ENCODE peak calls at places on chromosomes 5 and 9, in ten cellular contexts. J is coronary artery; D is CD8-positive, alpha-beta memory T cell; V is heart right ventricle; W is substantia nigra; N is Karpas-422; I is stomach; M is fibroblast of lung; A is RWPE1; C is left lung. G is an unnamed sample.

GRCh38 chr5:174300941-174301761 is 255.6 kb downstream of the NSG2 start:
- DNase-seq in M (peak), J (peak), A (no peak), D (no peak), V (peak), W (no peak), C (no peak), I (no peak), N (no peak), G (no peak)

GRCh38 chr5:125176005-125176390 is 429.6 kb upstream of the ZNF608 start:
- DNase-seq in N (no peak), C (no peak), V (no peak), M (no peak), D (no peak), A (peak), I (no peak), J (no peak), W (no peak), G (no peak)

GRCh38 chr5:126594676-126595485 is at the start of gene ALDH7A1:
- DNase-seq in M (peak), A (peak), N (no peak), I (peak), V (peak), J (peak), W (peak), C (peak), D (peak), G (peak)

GRCh38 chr5:170721681-170722080 is 61.8 kb upstream of the GABRP start:
- DNase-seq in V (no peak), M (no peak), D (no peak), I (no peak), J (no peak), A (no peak), W (no peak), N (no peak), C (no peak), G (no peak)

GRCh38 chr5:30539004-30539634 is 654.4 kb upstream of the CDH6 start:
- DNase-seq in W (no peak), A (peak), J (no peak), V (peak), D (no peak), I (no peak), M (peak), C (peak), N (no peak), G (peak)

GRCh38 chr9:95876595-95876994 is 1.1 kb downstream of the ERCC6L2 start:
- DNase-seq in N (peak), D (no peak), I (no peak), W (no peak), A (peak), M (peak), V (no peak), C (no peak), J (no peak), G (no peak)

GRCh38 chr5:170513856-170514255 is 10.0 kb downstream of the KCNIP1 start:
- DNase-seq in I (no peak), V (no peak), J (no peak), N (peak), C (no peak), A (no peak), W (no peak), M (no peak), D (no peak), G (no peak)

GRCh38 chr5:64766934-64767333 is 1.6 kb downstream of the SREK1IP1 start:
- DNase-seq in V (no peak), A (no peak), I (no peak), W (no peak), M (no peak), J (no peak), C (no peak), D (no peak), N (peak), G (no peak)

GRCh38 chr5:10793785-10794184 is 32.8 kb upstream of the DAP start:
- DNase-seq in C (no peak), D (no peak), W (no peak), V (no peak), M (no peak), N (no peak), J (no peak), I (no peak), A (no peak), G (no peak)

GRCh38 chr5:124593952-124594351 is 152.5 kb downstream of the ZNF608 start:
- DNase-seq in I (no peak), M (no peak), C (no peak), W (no peak), N (no peak), V (no peak), J (no peak), D (no peak), A (no peak), G (no peak)

GRCh38 chr5:111172504-111172903 is 51.7 kb upstream of the CAMK4 start:
- DNase-seq in I (no peak), A (peak), V (no peak), C (no peak), M (no peak), D (no peak), J (no peak), W (no peak), N (no peak), G (no peak)

GRCh38 chr9:95815153-95815552 is 60.3 kb upstream of the ERCC6L2 start:
- DNase-seq in N (no peak), I (no peak), V (no peak), A (peak), D (no peak), W (no peak), C (no peak), J (no peak), M (peak), G (no peak)

GRCh38 chr5:118999696-119000095 is 11.3 kb upstream of the DTWD2 start:
- DNase-seq in W (no peak), N (peak), C (no peak), D (no peak), V (no peak), M (no peak), J (no peak), I (no peak), A (no peak), G (no peak)

GRCh38 chr5:143051244-143052058 is 281.3 kb downstream of the ARHGAP26 start:
- DNase-seq in W (no peak), M (peak), C (no peak), D (no peak), V (peak), A (peak), N (peak), J (no peak), I (no peak), G (no peak)

GRCh38 chr5:121156565-121156964 is 692.5 kb downstream of the PRR16 start:
- DNase-seq in M (no peak), W (no peak), N (no peak), A (no peak), D (no peak), J (no peak), V (no peak), I (no peak), C (no peak), G (no peak)

GRCh38 chr5:176418251-176418650 is 1.9 kb upstream of the CLTB start:
- DNase-seq in J (no peak), A (no peak), D (no peak), N (no peak), V (no peak), C (no peak), M (peak), W (no peak), I (peak), G (no peak)

GRCh38 chr5:4984461-4984860 is 155.7 kb upstream of the ADAMTS16 start:
- DNase-seq in A (no peak), I (no peak), N (no peak), J (no peak), V (no peak), W (no peak), M (no peak), C (no peak), D (no peak), G (no peak)

GRCh38 chr9:21936161-21936560 is 58.0 kb downstream of the CDKN2A start:
- DNase-seq in D (no peak), I (no peak), W (no peak), J (no peak), A (no peak), N (no peak), V (no peak), C (no peak), M (peak), G (no peak)

GRCh38 chr5:164562271-164562856 is 1056.9 kb downstream of the MAT2B start:
- DNase-seq in N (no peak), A (no peak), I (no peak), W (no peak), M (peak), D (no peak), J (no peak), C (no peak), V (no peak), G (no peak)

GRCh38 chr9:20552874-20553624 is 69.2 kb downstream of the MLLT3 start:
- DNase-seq in W (no peak), I (no peak), M (peak), D (no peak), V (no peak), A (no peak), J (no peak), C (no peak), N (no peak), G (no peak)

GRCh38 chr5:98504488-98504887 is 269.0 kb upstream of the RGMB start:
- DNase-seq in D (no peak), A (no peak), V (no peak), W (no peak), M (no peak), I (peak), N (no peak), C (no peak), J (no peak), G (no peak)

GRCh38 chr5:60196382-60197113 is 303.0 kb upstream of the PDE4D start:
- DNase-seq in N (no peak), M (peak), D (no peak), C (no peak), J (no peak), A (peak), I (no peak), V (no peak), W (no peak), G (no peak)

GRCh38 chr5:161058751-161059150 is 206.7 kb upstream of the ATP10B start:
- DNase-seq in I (no peak), C (no peak), V (no peak), M (peak), N (no peak), J (no peak), A (no peak), W (no peak), D (no peak), G (no peak)

GRCh38 chr5:59173568-59173967 is 590.7 kb downstream of the RAB3C start:
- DNase-seq in I (no peak), M (no peak), W (no peak), V (no peak), J (no peak), C (no peak), N (no peak), A (no peak), D (no peak), G (no peak)

GRCh38 chr5:113574417-113574816 is 60.9 kb downstream of the YTHDC2 start:
- DNase-seq in J (no peak), D (no peak), A (peak), N (no peak), M (peak), W (no peak), V (peak), C (no peak), I (no peak), G (no peak)

GRCh38 chr5:107809201-107810034 is 138.7 kb upstream of the EFNA5 start:
- DNase-seq in I (no peak), C (no peak), J (no peak), M (peak), V (no peak), A (no peak), N (no peak), D (no peak), W (no peak), G (no peak)

GRCh38 chr5:143016777-143017374 is 246.7 kb downstream of the ARHGAP26 start:
- DNase-seq in D (no peak), V (peak), C (no peak), A (peak), M (peak), I (no peak), N (peak), W (no peak), J (no peak), G (no peak)

GRCh38 chr9:127561491-127562270 is 50.4 kb upstream of the STXBP1 start:
- DNase-seq in W (no peak), N (no peak), D (no peak), C (peak), M (peak), A (peak), V (peak), I (peak), J (peak), G (peak)

GRCh38 chr5:133423618-133424282 is 188.6 kb downstream of the FSTL4 start:
- DNase-seq in I (peak), J (no peak), C (peak), V (peak), N (peak), D (peak), A (peak), W (no peak), M (peak), G (peak)

GRCh38 chr5:119470851-119471451 is 18.7 kb downstream of the HSD17B4 start:
- DNase-seq in C (no peak), W (no peak), A (peak), J (no peak), M (peak), I (no peak), V (no peak), N (peak), D (no peak), G (no peak)

GRCh38 chr5:176548967-176549444 is at the start of gene CDHR2:
- DNase-seq in J (no peak), V (no peak), N (no peak), D (no peak), A (no peak), I (no peak), M (no peak), C (no peak), W (no peak), G (no peak)

GRCh38 chr9:126965541-126966428 is 51.2 kb downstream of the RALGPS1 start:
- DNase-seq in M (peak), J (no peak), I (peak), C (peak), V (peak), D (peak), N (peak), W (peak), A (peak), G (no peak)

GRCh38 chr5:176561259-176561658 is 12.1 kb downstream of the CDHR2 start:
- DNase-seq in D (no peak), W (no peak), A (no peak), I (no peak), M (no peak), V (no peak), C (no peak), J (no peak), N (no peak), G (no peak)

GRCh38 chr9:77218612-77219011 is 41.3 kb downstream of the VPS13A start:
- DNase-seq in D (no peak), M (peak), I (no peak), N (no peak), J (no peak), W (no peak), C (no peak), V (no peak), A (peak), G (no peak)

GRCh38 chr9:131530930-131531832 is at the start of gene UCK1:
- DNase-seq in W (peak), V (peak), N (peak), M (peak), J (peak), I (peak), D (peak), C (peak), A (peak), G (peak)

GRCh38 chr9:135909371-135909770 is 2.0 kb upstream of the CAMSAP1 start:
- DNase-seq in M (no peak), V (no peak), C (peak), D (no peak), I (no peak), W (no peak), J (no peak), A (no peak), N (no peak), G (no peak)

GRCh38 chr5:93569295-93570164 is 11.5 kb downstream of the NR2F1-AS1 start:
- DNase-seq in A (no peak), N (no peak), J (no peak), C (no peak), V (no peak), W (no peak), M (no peak), D (no peak), I (no peak), G (no peak)

GRCh38 chr9:4425358-4426045 is 64.8 kb upstream of the SLC1A1 start:
- DNase-seq in V (no peak), D (no peak), I (no peak), W (no peak), J (no peak), A (no peak), N (no peak), C (no peak), M (no peak), G (no peak)

GRCh38 chr5:75525344-75525743 is 13.7 kb downstream of the POLK start:
- DNase-seq in I (no peak), C (no peak), A (no peak), W (no peak), M (no peak), V (no peak), J (no peak), N (no peak), D (no peak), G (no peak)

GRCh38 chr5:16520806-16521205 is 55.2 kb upstream of the ZNF622 start:
- DNase-seq in V (no peak), C (no peak), M (no peak), I (peak), A (no peak), W (no peak), D (no peak), N (no peak), J (no peak), G (no peak)
- H3K27ac ChIP-seq in V (no peak), C (no peak), M (no peak), I (peak), A (no peak), W (no peak), D (no peak), N (no peak), J (no peak), G (no peak)

GRCh38 chr5:26181582-26181981 is 856.8 kb downstream of the CDH9 start:
- DNase-seq in W (no peak), J (no peak), N (no peak), A (no peak), C (no peak), V (no peak), I (no peak), D (no peak), M (no peak), G (no peak)
- H3K27ac ChIP-seq in W (no peak), J (no peak), N (no peak), A (no peak), C (no peak), V (no peak), I (no peak), D (no peak), M (no peak), G (no peak)

GRCh38 chr9:129610473-129611301 is 10.2 kb downstream of the C9orf50 start:
- DNase-seq in D (peak), C (peak), N (peak), V (peak), J (peak), I (peak), W (peak), M (peak), A (peak), G (peak)

GRCh38 chr9:129608561-129609481 is 12.1 kb downstream of the C9orf50 start:
- DNase-seq in V (no peak), J (peak), A (no peak), W (no peak), C (peak), N (no peak), D (no peak), I (peak), M (no peak), G (no peak)

GRCh38 chr9:129610193-129610472 is 10.8 kb downstream of the C9orf50 start:
- DNase-seq in V (no peak), I (no peak), J (no peak), N (no peak), C (no peak), W (no peak), A (no peak), M (no peak), D (no peak), G (no peak)

GRCh38 chr9:129611302-129611800 is 9.6 kb downstream of the C9orf50 start:
- DNase-seq in N (peak), M (no peak), W (no peak), I (no peak), A (no peak), D (no peak), C (no peak), V (no peak), J (no peak), G (no peak)

DNA sequence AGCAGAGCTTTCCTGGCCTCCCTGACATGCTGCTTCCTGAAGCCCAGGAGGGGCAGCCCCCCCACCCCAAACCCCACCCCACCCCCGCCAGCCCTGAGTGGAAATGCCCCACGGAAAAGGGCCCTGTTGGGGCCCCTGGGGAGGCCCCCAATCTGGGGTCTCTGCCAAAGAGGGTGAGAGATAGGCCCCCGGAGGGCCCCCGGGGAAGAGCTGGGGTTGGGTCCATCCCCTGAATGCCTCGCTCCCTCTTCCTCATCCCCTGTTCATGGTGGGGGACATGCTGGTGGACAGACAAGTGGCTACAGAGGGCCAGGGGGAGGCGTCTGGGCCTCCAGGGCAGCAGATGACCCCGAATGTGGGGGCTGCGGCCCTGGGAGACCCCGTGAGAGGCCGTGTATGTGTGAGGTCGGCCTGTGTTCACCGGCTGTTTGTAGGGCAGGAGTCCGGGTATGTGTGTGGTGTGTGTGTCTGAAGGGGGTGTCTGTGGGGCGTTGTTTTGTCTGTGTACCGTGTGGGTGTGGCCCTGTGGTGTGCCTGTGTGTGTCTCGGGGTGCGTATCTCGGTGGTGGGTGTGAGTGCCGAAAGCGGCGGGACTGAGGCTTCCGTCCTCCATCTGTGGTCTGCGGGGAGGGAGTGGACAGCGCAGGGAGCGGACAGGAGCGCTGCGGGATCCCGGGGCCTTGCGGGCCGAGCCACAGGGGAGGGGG is 11.3 kb downstream of the C9orf50 start:
- DNase-seq in N (no peak), C (no peak), J (peak), V (peak), W (no peak), D (peak), I (peak), M (peak), A (no peak), G (peak)
- H3K27ac ChIP-seq in N (no peak), C (peak), J (peak), V (peak), W (peak), D (peak), I (peak), M (peak), A (peak), G (peak)

GRCh38 chr5:172164773-172165212 is 23.2 kb downstream of the STK10 start:
- DNase-seq in V (no peak), M (peak), W (peak), C (no peak), I (no peak), A (no peak), N (no peak), J (no peak), D (no peak), G (no peak)
- H3K27ac ChIP-seq in V (peak), M (peak), W (peak), C (no peak), I (peak), A (peak), N (no peak), J (peak), D (no peak), G (peak)

GRCh38 chr5:16976625-16977008 is 40.5 kb upstream of the MYO10 start:
- DNase-seq in J (no peak), I (no peak), A (no peak), N (no peak), C (no peak), D (no peak), M (no peak), W (no peak), V (no peak), G (no peak)
- H3K27ac ChIP-seq in J (no peak), I (no peak), A (no peak), N (no peak), C (no peak), D (no peak), M (no peak), W (no peak), V (no peak), G (no peak)

GRCh38 chr9:110995511-110996340 is 42.5 kb downstream of the LPAR1 start:
- DNase-seq in A (no peak), V (no peak), N (no peak), D (no peak), I (no peak), C (no peak), M (peak), J (no peak), W (no peak), G (no peak)
- H3K27ac ChIP-seq in A (no peak), V (peak), N (no peak), D (no peak), I (peak), C (peak), M (peak), J (peak), W (peak), G (peak)

DNA sequence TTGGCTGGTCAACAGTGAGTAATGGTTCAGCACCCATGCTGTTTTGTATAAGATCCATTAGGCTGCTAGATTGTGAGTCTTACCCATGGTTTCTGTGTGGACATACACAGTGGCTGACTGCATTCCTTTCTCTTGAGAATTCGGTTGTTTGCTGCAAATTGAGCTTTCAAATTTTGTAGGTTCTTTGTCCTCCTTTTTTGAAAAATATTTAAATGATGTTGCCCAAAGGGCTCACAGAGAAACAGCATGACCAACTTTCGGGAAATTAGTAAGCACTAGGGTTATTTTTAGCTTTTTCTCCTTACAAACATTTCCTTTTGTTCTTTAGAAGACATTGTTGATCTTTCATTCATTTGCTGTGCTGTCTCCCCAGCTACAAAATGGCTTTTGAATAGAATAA is 79.3 kb downstream of the NLN start:
- DNase-seq in N (no peak), J (no peak), D (no peak), C (no peak), M (peak), W (no peak), A (no peak), I (no peak), V (no peak), G (no peak)
- H3K27ac ChIP-seq in N (no peak), J (no peak), D (no peak), C (peak), M (no peak), W (peak), A (no peak), I (no peak), V (no peak), G (peak)